ENCODE peak calls at places on chromosomes 3 and 15, in five cellular contexts. T is G401, Y is EL, J is NCI-H226, D is sigmoid colon. I is an unnamed sample.

GRCh38 chr3:134197681-134198261 is 52.9 kb downstream of the RYK start:
- DNase-seq in J (peak), Y (peak), T (peak), D (no peak), I (peak)

GRCh38 chr3:185205865-185206264 is 48.0 kb downstream of the EHHADH start:
- DNase-seq in T (no peak), D (no peak), J (no peak), Y (peak), I (no peak)

GRCh38 chr3:195895078-195895899 is 13.1 kb downstream of the TNK2 start:
- DNase-seq in Y (peak), J (peak), T (no peak), D (peak), I (no peak)

GRCh38 chr15:64443747-64444621 is 16.4 kb upstream of the ZNF609 start:
- DNase-seq in J (peak), D (peak), T (peak), Y (peak), I (peak)

GRCh38 chr3:198079771-198080520 is 119.9 kb downstream of the LMLN start:
- DNase-seq in T (no peak), J (peak), Y (peak), D (no peak), I (peak)

GRCh38 chr3:53259427-53260259 is 3.8 kb upstream of the TKT start:
- DNase-seq in J (no peak), Y (no peak), T (no peak), D (no peak), I (no peak)

GRCh38 chr3:99586680-99587079 is 51.7 kb upstream of the COL8A1 start:
- DNase-seq in Y (peak), J (no peak), D (no peak), T (no peak), I (peak)

GRCh38 chr3:176208915-176209314 is 988.4 kb downstream of the TBL1XR1 start:
- DNase-seq in T (no peak), J (no peak), Y (no peak), D (no peak), I (no peak)

GRCh38 chr3:138459619-138460535 is 25.5 kb downstream of the ESYT3 start:
- DNase-seq in T (peak), Y (no peak), D (no peak), J (no peak), I (no peak)

GRCh38 chr3:9779721-9780450 is 10.1 kb upstream of the CAMK1 start:
- DNase-seq in Y (no peak), T (no peak), D (no peak), J (no peak), I (no peak)

GRCh38 chr3:159789742-159790635 is 198.6 kb upstream of the IL12A start:
- DNase-seq in T (no peak), J (no peak), Y (no peak), D (no peak), I (no peak)

GRCh38 chr3:78912217-78912616 is 855.6 kb downstream of the ROBO1 start:
- DNase-seq in Y (no peak), J (no peak), T (peak), D (no peak), I (no peak)

GRCh38 chr3:127404614-127405598 is 117.1 kb upstream of the PRR20G start:
- DNase-seq in Y (no peak), D (peak), T (no peak), J (no peak), I (no peak)

GRCh38 chr3:192843742-192844350 is 73.8 kb downstream of the MB21D2 start:
- DNase-seq in J (no peak), D (no peak), Y (no peak), T (no peak), I (no peak)

GRCh38 chr3:65597952-65598413 is 440.7 kb downstream of the MAGI1 start:
- DNase-seq in D (no peak), J (no peak), T (peak), Y (no peak), I (no peak)

GRCh38 chr3:55558316-55558715 is 71.2 kb upstream of the WNT5A start:
- DNase-seq in T (no peak), Y (peak), D (no peak), J (no peak), I (peak)

GRCh38 chr3:141498592-141499223 is 11.9 kb downstream of the RASA2 start:
- DNase-seq in Y (no peak), D (no peak), T (no peak), J (no peak), I (peak)

GRCh38 chr3:138434875-138435772 is 708 bp downstream of the ESYT3 start:
- DNase-seq in T (no peak), J (no peak), D (no peak), Y (no peak), I (no peak)

GRCh38 chr15:95170587-95171380 is 939.4 kb downstream of the MCTP2 start:
- DNase-seq in Y (no peak), J (peak), T (no peak), D (no peak), I (peak)

GRCh38 chr3:55629432-55629831 is 142.3 kb upstream of the WNT5A start:
- DNase-seq in D (no peak), Y (no peak), J (peak), T (no peak), I (peak)

GRCh38 chr3:80771085-80771484 is 990.4 kb downstream of the GBE1 start:
- DNase-seq in Y (no peak), D (no peak), J (no peak), T (no peak), I (peak)

GRCh38 chr3:82521657-82522056 is 760.2 kb upstream of the GBE1 start:
- DNase-seq in J (no peak), T (no peak), Y (no peak), D (no peak), I (no peak)

GRCh38 chr3:58628823-58629562 is 37.6 kb downstream of the FAM3D start:
- DNase-seq in J (no peak), T (peak), D (no peak), Y (peak), I (no peak)

GRCh38 chr3:159821148-159821547 is 167.5 kb upstream of the IL12A start:
- DNase-seq in J (peak), T (no peak), D (no peak), Y (no peak), I (peak)

GRCh38 chr3:47612178-47612577 is 33.5 kb upstream of the CSPG5 start:
- DNase-seq in J (peak), T (peak), D (no peak), Y (peak), I (peak)

GRCh38 chr15:63088532-63089245 is 33.0 kb upstream of the LACTB start:
- DNase-seq in Y (no peak), T (no peak), D (no peak), J (no peak), I (no peak)

GRCh38 chr3:150083653-150084037 is 113.0 kb upstream of the PFN2 start:
- DNase-seq in J (no peak), Y (peak), T (no peak), D (peak), I (no peak)

GRCh38 chr15:45314960-45315359 is 62.9 kb downstream of the SLC28A2 start:
- DNase-seq in D (no peak), T (peak), J (no peak), Y (peak), I (peak)

GRCh38 chr15:77607894-77608261 is 24.8 kb downstream of the LINGO1 start:
- DNase-seq in T (no peak), D (no peak), Y (no peak), J (no peak), I (no peak)

GRCh38 chr3:16668776-16669545 is 63.7 kb upstream of the DAZL start:
- DNase-seq in T (peak), J (no peak), Y (no peak), D (no peak), I (no peak)

GRCh38 chr3:184227481-184227935 is 1.9 kb upstream of the VWA5B2 start:
- DNase-seq in D (no peak), Y (peak), T (peak), J (no peak), I (no peak)

GRCh38 chr3:60992395-60992794 is 258.9 kb downstream of the FHIT start:
- DNase-seq in Y (no peak), T (no peak), J (no peak), D (peak), I (no peak)

GRCh38 chr3:112394008-112394616 is 61.2 kb downstream of the CD200 start:
- DNase-seq in J (no peak), Y (no peak), T (no peak), D (peak), I (peak)

GRCh38 chr3:156246939-156247725 is 126.8 kb downstream of the KCNAB1 start:
- DNase-seq in D (no peak), J (peak), T (no peak), Y (no peak), I (peak)

GRCh38 chr3:100206687-100207086 is 54.1 kb upstream of the TBC1D23 start:
- DNase-seq in D (no peak), J (no peak), Y (no peak), T (no peak), I (no peak)

I was measured in amniotic epithelial cell.